ENCODE peak calls at places on chromosomes 11 and 22, in six cellular contexts. J is naive thymus-derived CD4-positive, alpha-beta T cell; U is gastrocnemius medialis; Z is OCI-LY7; I is cardiac muscle cell; X is psoas muscle. G is an unnamed sample.
A peak's percentile ranks its signal among the peaks of the same experiment; 100 is the strongest.

GRCh38 chr11:72573380-72573949 is 100.8 kb downstream of the PDE2A start:
- DNase-seq in J (no peak), U (no peak), Z (no peak), I (peak; percentile 43), X (no peak), G (no peak)

GRCh38 chr11:63761870-63762661 is 6.5 kb downstream of the ZFTA start:
- DNase-seq in J (no peak), U (peak; percentile 20), Z (no peak), I (no peak), X (peak; percentile 28), G (no peak)

GRCh38 chr11:65429069-65429681 is 6.6 kb downstream of the NEAT1 start:
- DNase-seq in J (no peak), U (no peak), Z (peak; percentile 39), I (peak; percentile 79), X (no peak), G (no peak)

GRCh38 chr22:32584650-32585049 is 110.0 kb downstream of the FBXO7 start:
- DNase-seq in J (no peak), U (no peak), Z (no peak), I (peak; percentile 61), X (no peak), G (no peak)

GRCh38 chr11:65849771-65850216 is 8.2 kb downstream of the CFL1 start:
- DNase-seq in J (no peak), U (no peak), Z (no peak), I (no peak), X (no peak), G (no peak)

GRCh38 chr11:112288021-112288420 is 27.4 kb upstream of the PLET1 start:
- DNase-seq in J (no peak), U (no peak), Z (no peak), I (no peak), X (no peak), G (no peak)

GRCh38 chr11:116581349-116581748 is 191.4 kb downstream of the BUD13 start:
- DNase-seq in J (no peak), U (no peak), Z (no peak), I (no peak), X (no peak), G (no peak)

GRCh38 chr22:46737105-46737975 is 712 bp downstream of the CERK start:
- DNase-seq in J (peak; percentile 56), U (peak; percentile 37), Z (peak; percentile 69), I (peak; percentile 36), X (peak; percentile 49), G (peak; percentile 12)

GRCh38 chr11:64450168-64450560 is 91.2 kb downstream of the RPS6KA4 start:
- DNase-seq in J (no peak), U (no peak), Z (no peak), I (no peak), X (no peak), G (no peak)

GRCh38 chr11:74932797-74933196 is 16.1 kb downstream of the XRRA1 start:
- DNase-seq in J (no peak), U (no peak), Z (no peak), I (peak; percentile 28), X (no peak), G (no peak)

GRCh38 chr11:128463386-128463829 is 124.0 kb downstream of the ETS1 start:
- DNase-seq in J (no peak), U (no peak), Z (no peak), I (peak; percentile 94), X (no peak), G (no peak)

GRCh38 chr11:96333076-96333744 is 9.8 kb downstream of the MAML2 start:
- DNase-seq in J (no peak), U (no peak), Z (no peak), I (no peak), X (no peak), G (no peak)

GRCh38 chr11:121814962-121815361 is 301.1 kb downstream of the BLID start:
- DNase-seq in J (no peak), U (no peak), Z (no peak), I (no peak), X (no peak), G (no peak)

GRCh38 chr22:30158277-30158676 is 78.0 kb downstream of the HORMAD2 start:
- DNase-seq in J (no peak), U (no peak), Z (no peak), I (no peak), X (no peak), G (no peak)

GRCh38 chr11:62548545-62549335 is 2.1 kb upstream of the AHNAK start:
- DNase-seq in J (no peak), U (no peak), Z (no peak), I (peak; percentile 71), X (no peak), G (no peak)

GRCh38 chr11:113189909-113190667 is 124.3 kb upstream of the TTC12 start:
- DNase-seq in J (no peak), U (peak; percentile 48), Z (no peak), I (peak; percentile 92), X (peak; percentile 56), G (no peak)

GRCh38 chr22:27387561-27387960 is 414.0 kb downstream of the MN1 start:
- DNase-seq in J (no peak), U (no peak), Z (peak; percentile 33), I (no peak), X (no peak), G (no peak)

DNA sequence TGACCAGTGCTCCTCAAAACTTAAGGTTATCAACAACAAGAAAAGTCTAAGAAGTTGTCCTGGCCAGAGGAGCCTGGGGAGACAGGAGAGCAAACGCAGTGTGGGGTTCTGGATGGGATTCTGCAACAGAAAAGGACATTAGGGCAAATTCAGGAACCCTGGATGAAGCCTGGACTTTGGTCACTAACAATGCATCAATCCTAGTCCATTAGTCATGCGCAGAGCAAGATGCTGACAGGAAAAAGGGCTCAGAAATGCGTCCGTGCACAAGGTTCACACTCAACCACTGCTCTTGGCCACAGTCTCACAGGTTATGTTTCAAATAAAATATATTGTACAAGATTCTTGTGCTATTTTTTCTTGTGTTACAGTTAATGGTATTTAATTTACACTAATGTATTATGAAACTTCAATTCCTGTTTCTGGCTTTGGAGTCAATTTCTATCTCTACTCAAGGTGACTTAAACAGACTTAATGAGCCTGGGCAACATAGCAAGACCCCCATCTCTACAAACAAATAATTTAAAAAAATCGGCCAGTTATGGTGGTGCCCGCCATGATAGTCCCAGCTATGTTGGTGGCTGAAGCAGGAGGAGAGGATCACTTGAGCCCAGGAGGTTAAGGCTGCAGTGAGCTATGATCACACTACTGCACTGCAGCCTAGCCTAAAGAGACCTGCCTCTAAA is 13.6 kb downstream of the GNB1L start:
- DNase-seq in J (no peak), U (no peak), Z (no peak), I (no peak), X (no peak), G (no peak)
- H3K27ac ChIP-seq in J (no peak overlapping the region), U (no peak overlapping the region), Z (peak overlapping the region; percentile 26), I (no peak overlapping the region), X (no peak overlapping the region), G (no peak overlapping the region)

GRCh38 chr11:118071416-118072030 is 5.4 kb upstream of the TMPRSS4 start:
- DNase-seq in J (no peak), U (no peak), Z (no peak), I (no peak), X (no peak), G (no peak)
- H3K27ac ChIP-seq in J (no peak overlapping the region), U (no peak overlapping the region), Z (no peak overlapping the region), I (no peak overlapping the region), X (no peak overlapping the region), G (no peak overlapping the region)

DNA sequence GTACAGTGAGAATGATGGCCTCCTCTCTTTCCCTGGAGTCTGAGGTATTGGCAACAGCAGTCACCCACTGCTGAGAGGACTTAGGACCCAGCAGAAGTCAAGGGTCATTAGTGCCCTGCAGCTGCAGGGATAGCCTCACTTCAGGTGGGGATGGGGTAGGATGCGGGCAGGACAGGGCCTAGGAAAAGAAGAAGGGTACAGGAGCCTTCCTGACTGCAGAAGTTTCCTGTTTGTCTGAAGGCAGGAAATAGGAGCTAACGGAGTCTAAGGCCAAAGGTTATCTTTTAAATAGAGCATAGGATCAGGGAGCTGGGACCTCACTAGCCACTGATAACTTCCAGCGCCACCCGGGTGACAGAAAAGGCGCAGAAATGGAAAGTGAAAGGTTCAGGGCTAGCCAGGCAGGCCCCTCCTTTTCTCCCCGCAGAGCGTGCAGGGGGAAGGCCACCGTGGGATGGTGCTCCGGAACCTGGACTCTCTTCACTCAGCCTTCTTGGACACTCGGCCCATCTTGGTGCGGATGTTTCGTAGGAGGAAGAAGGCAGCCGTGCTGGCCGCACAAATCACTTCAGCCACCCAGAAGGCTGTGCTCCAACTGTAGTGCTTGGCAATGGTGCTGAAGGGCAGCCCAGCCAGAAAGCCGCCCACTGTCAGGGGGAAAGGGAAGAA is 6.0 kb downstream of the TRAPPC4 start:
- DNase-seq in J (no peak), U (no peak), Z (no peak), I (no peak), X (no peak), G (no peak)
- H3K27ac ChIP-seq in J (no peak overlapping the region), U (peak overlapping the region; percentile 98), Z (no peak overlapping the region), I (peak overlapping the region; percentile 59), X (peak overlapping the region; percentile 93), G (no peak overlapping the region)

GRCh38 chr11:18393581-18394299 is 623 bp upstream of the LDHA start:
- DNase-seq in J (no peak), U (no peak), Z (no peak), I (no peak), X (peak; percentile 23), G (no peak)

GRCh38 chr11:18390088-18390487 is 4.3 kb upstream of the LDHA start:
- DNase-seq in J (no peak), U (no peak), Z (no peak), I (no peak), X (no peak), G (no peak)

GRCh38 chr11:18394300-18394927 is at the start of gene LDHA:
- DNase-seq in J (peak; percentile 99), U (peak; percentile 98), Z (peak; percentile 98), I (peak; percentile 99), X (peak; percentile 100), G (peak; percentile 97)

GRCh38 chr11:18394928-18395734 is 768 bp downstream of the LDHA start:
- DNase-seq in J (peak; percentile 36), U (peak; percentile 87), Z (peak; percentile 57), I (peak; percentile 24), X (no peak), G (peak; percentile 8)

GRCh38 chr11:18392434-18393321 is 1.7 kb upstream of the LDHA start:
- DNase-seq in J (no peak), U (no peak), Z (no peak), I (no peak), X (no peak), G (no peak)
- H3K27ac ChIP-seq in J (no peak overlapping the region), U (peak overlapping the region; percentile 93), Z (no peak overlapping the region), I (peak overlapping the region; percentile 89), X (peak overlapping the region; percentile 98), G (no peak overlapping the region)

GRCh38 chr11:86497310-86497709 is 122.6 kb downstream of the CCDC81 start:
- DNase-seq in J (no peak), U (no peak), Z (no peak), I (peak; percentile 56), X (no peak), G (no peak)
- H3K27ac ChIP-seq in J (no peak overlapping the region), U (no peak overlapping the region), Z (no peak overlapping the region), I (no peak overlapping the region), X (no peak overlapping the region), G (no peak overlapping the region)

G was measured in CD8-positive, alpha-beta T cell.